ENCODE peak calls at places on chromosomes 11 and 22, in four cellular contexts. S is heart right ventricle, P is Calu3, L is prostate gland. J is an unnamed sample.

GRCh38 chr11:80096736-80097135 is 655.9 kb upstream of the TENM4 start:
- DNase-seq in S (no peak), P (no peak), L (no peak), J (peak)

GRCh38 chr11:22304337-22304961 is 33.7 kb upstream of the SLC17A6 start:
- DNase-seq in S (no peak), P (no peak), L (no peak), J (no peak)

GRCh38 chr11:67501854-67502253 is 3.3 kb downstream of the PITPNM1 start:
- DNase-seq in S (no peak), P (no peak), L (no peak), J (no peak)

GRCh38 chr22:43481528-43482309 is 69.9 kb downstream of the MPPED1 start:
- DNase-seq in S (no peak), P (no peak), L (no peak), J (no peak)

GRCh38 chr11:130772266-130773227 is 143.7 kb downstream of the SNX19 start:
- DNase-seq in S (no peak), P (peak), L (no peak), J (peak)

GRCh38 chr22:48340191-48340590 is 1487.5 kb downstream of the BRD1 start:
- DNase-seq in S (no peak), P (no peak), L (no peak), J (no peak)

GRCh38 chr11:28528217-28528616 is 420.0 kb downstream of the METTL15 start:
- DNase-seq in S (no peak), P (no peak), L (no peak), J (peak)

GRCh38 chr11:119092880-119093665 is 8.4 kb downstream of the HMBS start:
- DNase-seq in S (no peak), P (no peak), L (peak), J (peak)

GRCh38 chr11:92388380-92388779 is 163.8 kb downstream of the FAT3 start:
- DNase-seq in S (no peak), P (no peak), L (no peak), J (no peak)

GRCh38 chr11:80596291-80596810 is 1155.5 kb upstream of the TENM4 start:
- DNase-seq in S (no peak), P (no peak), L (no peak), J (no peak)

GRCh38 chr11:3747704-3748103 is 49.6 kb downstream of the NUP98 start:
- DNase-seq in S (no peak), P (no peak), L (no peak), J (peak)

GRCh38 chr11:102518296-102519094 is 12.1 kb downstream of the MMP7 start:
- DNase-seq in S (no peak), P (no peak), L (no peak), J (no peak)

GRCh38 chr22:29115682-29116313 is 43.0 kb downstream of the KREMEN1 start:
- DNase-seq in S (no peak), P (no peak), L (no peak), J (no peak)

GRCh38 chr11:116969694-116970093 is 128.5 kb downstream of the SIK3 start:
- DNase-seq in S (no peak), P (no peak), L (no peak), J (no peak)

GRCh38 chr11:134045799-134046635 is 22.9 kb upstream of the JAM3 start:
- DNase-seq in S (no peak), P (peak), L (no peak), J (peak)

GRCh38 chr11:59174664-59175033 is 2.7 kb downstream of the DTX4 start:
- DNase-seq in S (no peak), P (peak), L (no peak), J (peak)

GRCh38 chr11:19598876-19599275 is 113.8 kb upstream of the NAV2 start:
- DNase-seq in S (no peak), P (no peak), L (no peak), J (no peak)

GRCh38 chr22:49763696-49764095 is 64.0 kb downstream of the BRD1 start:
- DNase-seq in S (no peak), P (no peak), L (no peak), J (no peak)

GRCh38 chr22:26949193-26949592 is 291.8 kb downstream of the MIAT start:
- DNase-seq in S (no peak), P (peak), L (no peak), J (peak)

GRCh38 chr11:20609727-20610707 is 10.6 kb downstream of the SLC6A5 start:
- DNase-seq in S (peak), P (peak), L (peak), J (peak)

GRCh38 chr22:34410111-34410510 is 489.8 kb upstream of the LARGE1 start:
- DNase-seq in S (no peak), P (no peak), L (no peak), J (no peak)

GRCh38 chr11:12174145-12175143 is 64.1 kb downstream of the MICAL2 start:
- DNase-seq in S (no peak), P (no peak), L (no peak), J (peak)

GRCh38 chr11:65854871-65855837 is 2.8 kb downstream of the CFL1 start:
- DNase-seq in S (no peak), P (no peak), L (no peak), J (no peak)

GRCh38 chr22:20295262-20296064 is 24.4 kb downstream of the DGCR6L start:
- DNase-seq in S (no peak), P (no peak), L (no peak), J (no peak)
- TF ChIP-seq CTCF in S (no peak), P (no peak), L (no peak), J (no peak)

GRCh38 chr22:32208681-32209080 is 3.8 kb upstream of the RFPL2 start:
- DNase-seq in S (no peak), P (no peak), L (no peak), J (no peak)

GRCh38 chr22:32205974-32206773 is 1.3 kb upstream of the RFPL2 start:
- DNase-seq in S (no peak), P (peak), L (no peak), J (no peak)

GRCh38 chr22:32207971-32208480 is 3.2 kb upstream of the RFPL2 start:
- DNase-seq in S (no peak), P (no peak), L (no peak), J (no peak)

GRCh38 chr22:32204856-32205722 is at the start of gene RFPL2:
- DNase-seq in S (no peak), P (peak), L (no peak), J (peak)

GRCh38 chr22:32206774-32207758 is 2.2 kb upstream of the RFPL2 start:
- DNase-seq in S (no peak), P (peak), L (peak), J (no peak)
- TF ChIP-seq CTCF in S (peak), P (peak), L (no peak), J (peak)

GRCh38 chr11:57777969-57778317 is 16.3 kb downstream of the CTNND1 start:
- DNase-seq in S (peak), P (no peak), L (peak), J (peak)

GRCh38 chr11:57776577-57776976 is 15.0 kb downstream of the CTNND1 start:
- DNase-seq in S (no peak), P (no peak), L (no peak), J (no peak)

GRCh38 chr11:57781529-57781943 is 19.9 kb downstream of the CTNND1 start:
- DNase-seq in S (peak), P (peak), L (peak), J (no peak)

GRCh38 chr11:57778318-57779037 is 16.9 kb downstream of the CTNND1 start:
- DNase-seq in S (peak), P (peak), L (peak), J (peak)

DNA sequence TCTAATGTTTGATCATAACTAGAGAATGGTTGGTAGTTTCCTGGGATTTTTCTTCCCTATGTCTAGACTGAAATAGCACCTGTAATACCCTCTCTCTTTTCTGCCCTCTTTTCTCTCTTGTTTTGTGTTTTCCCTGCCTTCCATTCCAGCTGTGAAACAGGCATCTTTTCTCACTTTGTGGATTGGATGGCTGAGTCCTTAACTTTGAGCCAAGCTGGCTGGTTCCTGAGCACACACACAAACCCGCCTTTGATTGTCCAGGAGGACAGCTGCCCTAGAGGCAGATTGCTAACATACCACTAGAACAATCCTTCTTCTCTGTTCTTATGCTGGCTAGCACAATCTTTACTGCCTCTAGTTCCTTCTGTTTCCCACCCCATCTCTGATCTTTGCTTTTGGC is 17.7 kb downstream of the CTNND1 start:
- DNase-seq in S (peak), P (peak), L (peak), J (no peak)
- TF ChIP-seq CTCF in S (no peak), P (no peak), L (no peak), J (peak)

GRCh38 chr11:72600557-72600956 is 73.7 kb downstream of the PDE2A start:
- DNase-seq in S (no peak), P (no peak), L (no peak), J (no peak)

GRCh38 chr11:72598466-72598865 is 75.8 kb downstream of the PDE2A start:
- DNase-seq in S (no peak), P (no peak), L (no peak), J (no peak)

GRCh38 chr11:72598901-72599300 is 75.3 kb downstream of the PDE2A start:
- DNase-seq in S (peak), P (peak), L (peak), J (peak)

GRCh38 chr11:72602250-72602904 is 71.8 kb downstream of the PDE2A start:
- DNase-seq in S (no peak), P (no peak), L (no peak), J (no peak)

GRCh38 chr11:72599325-72600117 is 74.7 kb downstream of the PDE2A start:
- DNase-seq in S (no peak), P (no peak), L (no peak), J (no peak)
- TF ChIP-seq CTCF in S (no peak), P (no peak), L (no peak), J (no peak)

GRCh38 chr11:15920856-15921629 is 435.3 kb downstream of the SOX6 start:
- DNase-seq in S (peak), P (no peak), L (no peak), J (no peak)

GRCh38 chr11:15927196-15927865 is 429.0 kb downstream of the SOX6 start:
- DNase-seq in S (no peak), P (no peak), L (no peak), J (no peak)

GRCh38 chr11:15918674-15919073 is 437.7 kb downstream of the SOX6 start:
- DNase-seq in S (no peak), P (no peak), L (no peak), J (no peak)

GRCh38 chr11:15926071-15926470 is 430.3 kb downstream of the SOX6 start:
- DNase-seq in S (no peak), P (no peak), L (no peak), J (peak)

GRCh38 chr11:15923169-15923568 is 433.2 kb downstream of the SOX6 start:
- DNase-seq in S (no peak), P (no peak), L (no peak), J (no peak)
- TF ChIP-seq CTCF in S (no peak), P (no peak), L (no peak), J (no peak)

GRCh38 chr22:40678493-40679248 is 613 bp upstream of the MCHR1 start:
- DNase-seq in S (no peak), P (no peak), L (no peak), J (no peak)

GRCh38 chr22:40679249-40679963 is at the start of gene MCHR1:
- DNase-seq in S (no peak), P (no peak), L (no peak), J (peak)

GRCh38 chr22:40681451-40681850 is 2.2 kb downstream of the MCHR1 start:
- DNase-seq in S (no peak), P (no peak), L (no peak), J (no peak)

GRCh38 chr22:40680819-40681183 is 1.5 kb downstream of the MCHR1 start:
- DNase-seq in S (no peak), P (no peak), L (no peak), J (no peak)

DNA sequence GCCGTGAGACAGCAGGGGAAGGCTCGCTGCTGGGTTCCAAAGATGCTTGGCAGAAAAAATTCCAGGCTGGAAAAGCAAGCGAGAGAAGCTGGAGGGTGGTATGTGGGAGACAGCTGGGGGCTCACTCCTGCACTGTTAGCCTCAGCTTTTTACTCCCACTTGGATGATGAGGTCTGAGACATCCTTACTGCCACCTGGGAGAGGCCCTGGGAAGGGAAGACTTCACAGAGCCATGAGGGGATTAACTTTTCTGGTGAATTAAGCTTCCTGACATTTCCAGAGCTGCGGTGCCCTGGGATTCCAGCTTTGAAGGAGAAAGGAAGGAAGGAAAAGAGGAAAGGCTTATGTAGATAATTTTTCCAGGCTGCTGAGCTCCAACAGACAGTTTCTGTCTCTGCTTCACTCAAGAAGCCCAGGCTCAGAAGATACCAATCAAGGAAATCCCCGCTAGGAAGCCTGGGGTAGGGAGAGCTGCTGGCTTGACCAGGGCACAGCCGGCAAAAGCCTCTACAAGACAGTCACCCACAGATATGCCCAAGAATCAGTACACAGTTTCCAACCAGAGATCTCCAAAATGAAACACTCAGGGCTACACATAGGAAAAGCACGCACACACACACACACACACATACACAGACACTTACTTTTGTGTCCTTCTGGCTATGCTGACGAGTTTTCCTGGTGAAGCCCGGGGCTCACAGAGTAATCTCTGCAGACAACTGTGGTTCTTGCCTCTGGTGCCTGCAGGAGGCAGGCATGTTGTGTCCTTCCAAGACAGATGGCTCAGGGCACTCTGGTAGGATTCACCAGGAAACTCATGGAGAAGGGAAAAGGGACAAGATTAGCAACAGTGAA is 907 bp downstream of the MCHR1 start:
- DNase-seq in S (no peak), P (no peak), L (no peak), J (peak)
- TF ChIP-seq CTCF in S (no peak), P (no peak), L (no peak), J (no peak)

GRCh38 chr11:129023968-129024676 is 81.5 kb upstream of the TP53AIP1 start:
- DNase-seq in S (no peak), P (peak), L (peak), J (no peak)
- TF ChIP-seq CTCF in S (no peak), P (no peak), L (no peak), J (no peak)

GRCh38 chr11:77112641-77113381 is 10.2 kb downstream of the OMP start:
- DNase-seq in S (no peak), P (no peak), L (no peak), J (no peak)
- TF ChIP-seq CTCF in S (no peak), P (no peak), L (no peak), J (no peak)